ENCODE peak calls at places on chromosome 16, in five cellular contexts. B is heart left ventricle, V is uterus, D is pancreas, F is prostate gland. G is an unnamed sample.
A peak's percentile ranks its signal among the peaks of the same experiment; 100 is the strongest.

GRCh38 chr16:81669473-81670350 is 109.4 kb upstream of the PLCG2 start:
- DNase-seq in B (no peak), V (no peak), D (no peak), F (no peak), G (no peak)

GRCh38 chr16:9908613-9909012 is 273.6 kb downstream of the GRIN2A start:
- DNase-seq in B (peak; percentile 22), V (peak; percentile 62), D (peak; percentile 24), F (no peak), G (peak; percentile 38)

GRCh38 chr16:52825882-52826281 is 226.8 kb downstream of the CHD9NB start:
- DNase-seq in B (no peak), V (no peak), D (no peak), F (no peak), G (no peak)

GRCh38 chr16:88803264-88803987 is at the start of gene CDT1:
- DNase-seq in B (peak; percentile 86), V (peak; percentile 78), D (peak; percentile 92), F (peak; percentile 72), G (peak; percentile 79)

GRCh38 chr16:70582280-70582978 is 58.8 kb downstream of the SF3B3 start:
- DNase-seq in B (no peak), V (no peak), D (no peak), F (no peak), G (no peak)

GRCh38 chr16:30700491-30700890 is 1.5 kb downstream of the SRCAP start:
- DNase-seq in B (peak; percentile 60), V (no peak), D (peak; percentile 35), F (no peak), G (peak; percentile 53)

GRCh38 chr16:15854906-15855703 is 1.7 kb downstream of the MYH11 start:
- DNase-seq in B (no peak), V (peak; percentile 80), D (no peak), F (no peak), G (no peak)

GRCh38 chr16:82995927-82996441 is 369.2 kb downstream of the CDH13 start:
- DNase-seq in B (no peak), V (peak; percentile 46), D (no peak), F (no peak), G (no peak)

GRCh38 chr16:81539009-81539820 is 94.6 kb downstream of the CMIP start:
- DNase-seq in B (no peak), V (no peak), D (peak; percentile 4), F (no peak), G (no peak)

GRCh38 chr16:1929578-1930337 is 11.5 kb upstream of the HS3ST6 start:
- DNase-seq in B (peak; percentile 92), V (peak; percentile 80), D (peak; percentile 94), F (peak; percentile 82), G (peak; percentile 93)

GRCh38 chr16:81855552-81856153 is 76.6 kb downstream of the PLCG2 start:
- DNase-seq in B (no peak), V (no peak), D (no peak), F (no peak), G (no peak)

GRCh38 chr16:879461-879861 is 78.9 kb upstream of the GNG13 start:
- DNase-seq in B (no peak), V (no peak), D (peak; percentile 15), F (no peak), G (peak; percentile 14)

GRCh38 chr16:55039931-55040330 is 109.3 kb downstream of the IRX5 start:
- DNase-seq in B (no peak), V (no peak), D (no peak), F (no peak), G (no peak)

GRCh38 chr16:87610026-87610425 is 7.7 kb downstream of the JPH3 start:
- DNase-seq in B (no peak), V (no peak), D (no peak), F (no peak), G (no peak)

GRCh38 chr16:75160386-75160785 is 12.1 kb downstream of the ZFP1 start:
- DNase-seq in B (no peak), V (no peak), D (no peak), F (no peak), G (no peak)

GRCh38 chr16:87240211-87241134 is 76.7 kb downstream of the C16orf95 start:
- DNase-seq in B (no peak), V (no peak), D (no peak), F (no peak), G (no peak)

GRCh38 chr16:55035956-55036355 is 105.3 kb downstream of the IRX5 start:
- DNase-seq in B (no peak), V (no peak), D (no peak), F (no peak), G (no peak)

GRCh38 chr16:81535679-81536360 is 91.2 kb downstream of the CMIP start:
- DNase-seq in B (no peak), V (no peak), D (peak; percentile 3), F (no peak), G (no peak)

GRCh38 chr16:69531988-69532387 is 33.8 kb upstream of the NFAT5 start:
- DNase-seq in B (no peak), V (no peak), D (no peak), F (no peak), G (no peak)

GRCh38 chr16:23060458-23061320 is 88.6 kb downstream of the USP31 start:
- DNase-seq in B (peak; percentile 61), V (peak; percentile 87), D (peak; percentile 59), F (peak; percentile 67), G (peak; percentile 57)

GRCh38 chr16:5366126-5366525 is 268.5 kb upstream of the EEF2KMT start:
- DNase-seq in B (no peak), V (no peak), D (no peak), F (no peak), G (no peak)

GRCh38 chr16:26981266-26981938 is 85.3 kb upstream of the C16orf82 start:
- DNase-seq in B (no peak), V (no peak), D (no peak), F (no peak), G (no peak)

GRCh38 chr16:26982422-26982821 is 84.3 kb upstream of the C16orf82 start:
- DNase-seq in B (no peak), V (no peak), D (no peak), F (no peak), G (no peak)

GRCh38 chr16:26976913-26977312 is 89.8 kb upstream of the C16orf82 start:
- DNase-seq in B (no peak), V (no peak), D (no peak), F (no peak), G (no peak)
- TF ChIP-seq CTCF in B (no peak), V (no peak), D (no peak), F (no peak), G (no peak)

GRCh38 chr16:67846063-67846319 is 742 bp upstream of the NUTF2 start:
- DNase-seq in B (no peak), V (no peak), D (no peak), F (no peak), G (no peak)

GRCh38 chr16:67842509-67843342 is 606 bp downstream of the THAP11 start:
- DNase-seq in B (peak; percentile 41), V (peak; percentile 47), D (peak; percentile 61), F (peak; percentile 26), G (peak; percentile 65)

GRCh38 chr16:67843343-67843765 is 1.2 kb downstream of the THAP11 start:
- DNase-seq in B (no peak), V (no peak), D (no peak), F (no peak), G (no peak)

GRCh38 chr16:67845291-67846062 is 1.3 kb upstream of the NUTF2 start:
- DNase-seq in B (no peak), V (no peak), D (no peak), F (no peak), G (no peak)

GRCh38 chr16:67844441-67844840 is 2.3 kb upstream of the NUTF2 start:
- DNase-seq in B (no peak), V (no peak), D (no peak), F (no peak), G (no peak)
- H3K4me3 ChIP-seq in B (no peak overlapping the region), V (no peak overlapping the region), D (no peak overlapping the region), F (no peak overlapping the region), G (peak overlapping the region; percentile 82)

GRCh38 chr16:57613514-57613913 is 14.9 kb upstream of the ADGRG1 start:
- DNase-seq in B (peak; percentile 6), V (no peak), D (no peak), F (no peak), G (no peak)
- H3K4me1 ChIP-seq in B (peaks cover 16% of the 10 kb centered on the region), V (no peaks in the 10 kb centered on the region), D (peaks cover 31% of the 10 kb centered on the region), F (no peaks in the 10 kb centered on the region), G (peaks cover 14% of the 10 kb centered on the region)

GRCh38 chr16:78786635-78787034 is 687.2 kb downstream of the WWOX start:
- DNase-seq in B (no peak), V (no peak), D (no peak), F (no peak), G (no peak)
- TF ChIP-seq CTCF in B (no peak), V (no peak), D (no peak), F (no peak), G (no peak)

GRCh38 chr16:89920723-89921122 is 2.1 kb downstream of the MC1R start:
- DNase-seq in B (no peak), V (no peak), D (no peak), F (no peak), G (no peak)
- H3K4me3 ChIP-seq in B (no peak overlapping the region), V (no peak overlapping the region), D (no peak overlapping the region), F (no peak overlapping the region), G (no peak overlapping the region)

DNA sequence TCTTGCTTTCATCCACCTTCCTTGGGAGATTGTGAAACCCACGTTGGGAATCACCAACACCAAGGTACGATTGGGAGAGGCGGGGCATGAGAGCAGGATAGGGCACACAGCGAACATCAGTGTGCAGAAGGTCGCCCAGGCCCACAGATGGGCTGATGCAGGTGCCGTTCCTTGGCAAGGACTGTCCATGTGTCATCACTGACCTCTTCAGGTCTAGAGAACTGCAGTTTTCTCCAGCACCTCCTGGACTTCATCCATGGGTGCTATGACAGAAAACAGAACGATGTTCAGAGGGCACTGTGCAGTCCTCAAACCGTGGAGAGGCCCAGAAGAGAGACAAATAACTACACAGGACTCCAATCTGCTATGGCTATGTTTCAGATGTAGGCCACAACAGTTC is 23.9 kb upstream of the TAT start:
- DNase-seq in B (no peak), V (no peak), D (no peak), F (no peak), G (no peak)
- H3K4me1 ChIP-seq in B (no peaks in the 10 kb centered on the region), V (no peaks in the 10 kb centered on the region), D (no peaks in the 10 kb centered on the region), F (no peaks in the 10 kb centered on the region), G (no peaks in the 10 kb centered on the region)

GRCh38 chr16:19008770-19009169 is 25.0 kb downstream of the TMC7 start:
- DNase-seq in B (no peak), V (no peak), D (no peak), F (no peak), G (no peak)

GRCh38 chr16:19006446-19007315 is 22.9 kb downstream of the TMC7 start:
- DNase-seq in B (no peak), V (no peak), D (no peak), F (no peak), G (no peak)

GRCh38 chr16:19011169-19011731 is 27.5 kb downstream of the TMC7 start:
- DNase-seq in B (no peak), V (no peak), D (no peak), F (no peak), G (no peak)

GRCh38 chr16:19005561-19006445 is 22.1 kb downstream of the TMC7 start:
- DNase-seq in B (peak; percentile 37), V (peak; percentile 34), D (no peak), F (no peak), G (peak; percentile 24)

DNA sequence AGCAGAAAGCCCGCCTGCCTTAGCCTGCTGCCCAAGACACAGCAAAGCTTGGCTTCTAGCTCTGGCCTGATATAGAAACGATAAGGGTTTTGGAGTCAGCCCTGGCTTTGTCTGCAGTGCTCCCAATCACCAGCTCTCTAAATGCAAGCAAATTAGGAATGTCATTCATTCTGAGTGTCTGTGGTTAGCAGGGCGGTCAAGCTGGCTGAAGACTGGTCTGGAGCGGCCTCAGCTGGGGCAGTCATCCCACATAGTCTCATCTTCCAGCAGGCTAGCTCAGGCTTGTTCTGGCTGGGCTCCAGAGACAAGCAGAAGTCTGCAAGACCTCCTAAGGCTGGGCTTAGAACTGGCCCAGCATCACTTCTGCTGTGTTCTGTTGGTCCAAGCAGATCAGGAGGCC is 24.5 kb downstream of the TMC7 start:
- DNase-seq in B (no peak), V (no peak), D (no peak), F (no peak), G (no peak)
- TF ChIP-seq CTCF in B (no peak), V (no peak), D (no peak), F (no peak), G (no peak)

G was measured in left ventricle myocardium inferior.